ENCODE peak calls at places on chromosomes 2 and 18, in eight cellular contexts. One of them, this sample, is unnamed.

GRCh38 chr2:102027036-102027702 is 35.4 kb downstream of the IL1R2 start:
- DNase-seq in left lung: no peak
- DNase-seq in body of pancreas: no peak
- DNase-seq in fibroblast of the aortic adventitia: peak; percentile 89
- DNase-seq in psoas muscle: no peak
- DNase-seq in stomach: no peak
- DNase-seq in thyroid gland: no peak
- DNase-seq in ovary: no peak
- DNase-seq in this sample: no peak

GRCh38 chr2:134335601-134336000 is 81.7 kb downstream of the MGAT5 start:
- DNase-seq in left lung: no peak
- DNase-seq in body of pancreas: no peak
- DNase-seq in fibroblast of the aortic adventitia: no peak
- DNase-seq in psoas muscle: no peak
- DNase-seq in stomach: no peak
- DNase-seq in thyroid gland: no peak
- DNase-seq in ovary: no peak
- DNase-seq in this sample: no peak

GRCh38 chr2:166802475-166802874 is 85.8 kb upstream of the XIRP2 start:
- DNase-seq in left lung: no peak
- DNase-seq in body of pancreas: no peak
- DNase-seq in fibroblast of the aortic adventitia: no peak
- DNase-seq in psoas muscle: no peak
- DNase-seq in stomach: no peak
- DNase-seq in thyroid gland: no peak
- DNase-seq in ovary: no peak
- DNase-seq in this sample: no peak

GRCh38 chr18:63439334-63439733 is 17.1 kb upstream of the VPS4B start:
- DNase-seq in left lung: no peak
- DNase-seq in body of pancreas: peak; percentile 62
- DNase-seq in fibroblast of the aortic adventitia: peak; percentile 81
- DNase-seq in psoas muscle: no peak
- DNase-seq in stomach: peak; percentile 39
- DNase-seq in thyroid gland: peak; percentile 37
- DNase-seq in ovary: peak; percentile 34
- DNase-seq in this sample: no peak

GRCh38 chr18:27005589-27005988 is 140.1 kb upstream of the AQP4 start:
- DNase-seq in left lung: no peak
- DNase-seq in body of pancreas: no peak
- DNase-seq in fibroblast of the aortic adventitia: peak; percentile 0
- DNase-seq in psoas muscle: no peak
- DNase-seq in stomach: no peak
- DNase-seq in thyroid gland: no peak
- DNase-seq in ovary: no peak
- DNase-seq in this sample: no peak

GRCh38 chr2:64987001-64987962 is 1.9 kb upstream of the SLC1A4 start:
- DNase-seq in left lung: no peak
- DNase-seq in body of pancreas: peak; percentile 48
- DNase-seq in fibroblast of the aortic adventitia: peak; percentile 45
- DNase-seq in psoas muscle: no peak
- DNase-seq in stomach: no peak
- DNase-seq in thyroid gland: no peak
- DNase-seq in ovary: no peak
- DNase-seq in this sample: no peak

GRCh38 chr2:14752294-14752693 is 119.8 kb downstream of the LRATD1 start:
- DNase-seq in left lung: no peak
- DNase-seq in body of pancreas: no peak
- DNase-seq in fibroblast of the aortic adventitia: no peak
- DNase-seq in psoas muscle: no peak
- DNase-seq in stomach: no peak
- DNase-seq in thyroid gland: no peak
- DNase-seq in ovary: no peak
- DNase-seq in this sample: no peak

GRCh38 chr18:79857082-79857661 is 59.4 kb downstream of the KCNG2 start:
- DNase-seq in left lung: no peak
- DNase-seq in body of pancreas: peak; percentile 44
- DNase-seq in fibroblast of the aortic adventitia: peak; percentile 58
- DNase-seq in psoas muscle: no peak
- DNase-seq in stomach: no peak
- DNase-seq in thyroid gland: peak; percentile 35
- DNase-seq in ovary: no peak
- DNase-seq in this sample: no peak

GRCh38 chr2:88125924-88126771 is 1.7 kb downstream of the FABP1 start:
- DNase-seq in left lung: no peak
- DNase-seq in body of pancreas: no peak
- DNase-seq in fibroblast of the aortic adventitia: no peak
- DNase-seq in psoas muscle: no peak
- DNase-seq in stomach: no peak
- DNase-seq in thyroid gland: no peak
- DNase-seq in ovary: no peak
- DNase-seq in this sample: no peak

GRCh38 chr2:219104107-219105050 is 43.7 kb upstream of the IHH start:
- DNase-seq in left lung: no peak
- DNase-seq in body of pancreas: no peak
- DNase-seq in fibroblast of the aortic adventitia: peak; percentile 38
- DNase-seq in psoas muscle: no peak
- DNase-seq in stomach: no peak
- DNase-seq in thyroid gland: no peak
- DNase-seq in ovary: no peak
- DNase-seq in this sample: no peak

GRCh38 chr2:112137516-112138142 is 556 bp upstream of the FBLN7 start:
- DNase-seq in left lung: no peak
- DNase-seq in body of pancreas: peak; percentile 34
- DNase-seq in fibroblast of the aortic adventitia: peak; percentile 17
- DNase-seq in psoas muscle: no peak
- DNase-seq in stomach: no peak
- DNase-seq in thyroid gland: peak; percentile 38
- DNase-seq in ovary: no peak
- DNase-seq in this sample: no peak

GRCh38 chr2:10646153-10646552 is 43.6 kb downstream of the NOL10 start:
- DNase-seq in left lung: no peak
- DNase-seq in body of pancreas: no peak
- DNase-seq in fibroblast of the aortic adventitia: no peak
- DNase-seq in psoas muscle: no peak
- DNase-seq in stomach: no peak
- DNase-seq in thyroid gland: no peak
- DNase-seq in ovary: no peak
- DNase-seq in this sample: no peak

GRCh38 chr18:24078391-24078790 is 60.5 kb upstream of the CABYR start:
- DNase-seq in left lung: no peak
- DNase-seq in body of pancreas: no peak
- DNase-seq in fibroblast of the aortic adventitia: no peak
- DNase-seq in psoas muscle: no peak
- DNase-seq in stomach: no peak
- DNase-seq in thyroid gland: no peak
- DNase-seq in ovary: no peak
- DNase-seq in this sample: no peak

GRCh38 chr2:62871506-62871905 is 166.0 kb downstream of the EHBP1 start:
- DNase-seq in left lung: no peak
- DNase-seq in body of pancreas: no peak
- DNase-seq in fibroblast of the aortic adventitia: no peak
- DNase-seq in psoas muscle: no peak
- DNase-seq in stomach: no peak
- DNase-seq in thyroid gland: no peak
- DNase-seq in ovary: no peak
- DNase-seq in this sample: no peak

GRCh38 chr2:28997847-28998735 is 17.0 kb downstream of the TOGARAM2 start:
- DNase-seq in left lung: no peak
- DNase-seq in body of pancreas: no peak
- DNase-seq in fibroblast of the aortic adventitia: no peak
- DNase-seq in psoas muscle: no peak
- DNase-seq in stomach: no peak
- DNase-seq in thyroid gland: no peak
- DNase-seq in ovary: no peak
- DNase-seq in this sample: no peak
- TF ChIP-seq CTCF in left lung: no peak
- TF ChIP-seq CTCF in body of pancreas: no peak
- TF ChIP-seq CTCF in fibroblast of the aortic adventitia: no peak
- TF ChIP-seq CTCF in psoas muscle: no peak
- TF ChIP-seq CTCF in stomach: no peak
- TF ChIP-seq CTCF in thyroid gland: no peak
- TF ChIP-seq CTCF in ovary: no peak
- TF ChIP-seq CTCF in this sample: no peak

DNA sequence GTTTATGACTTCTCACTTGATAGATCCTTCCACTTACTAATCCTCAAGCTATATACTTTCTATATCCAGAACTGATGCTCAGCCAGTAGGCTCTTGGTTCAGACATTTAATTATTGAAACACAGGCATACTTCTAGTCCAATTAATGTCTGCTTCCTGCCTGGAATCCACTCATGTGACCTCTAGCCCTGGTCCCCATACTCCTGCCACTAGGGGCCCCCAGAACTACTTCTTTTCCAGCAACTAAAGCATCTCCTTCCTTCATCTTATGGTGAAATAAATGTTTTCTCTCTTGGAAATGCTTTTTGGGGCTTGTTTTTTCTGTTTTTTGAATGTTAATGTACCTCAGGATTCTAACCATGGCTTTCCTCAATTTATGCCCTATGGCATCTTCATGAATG is 527.6 kb downstream of the SATB2 start:
- DNase-seq in left lung: no peak
- DNase-seq in body of pancreas: no peak
- DNase-seq in fibroblast of the aortic adventitia: peak; percentile 4
- DNase-seq in psoas muscle: no peak
- DNase-seq in stomach: no peak
- DNase-seq in thyroid gland: no peak
- DNase-seq in ovary: no peak
- DNase-seq in this sample: no peak
- TF ChIP-seq CTCF in left lung: no peak
- TF ChIP-seq CTCF in body of pancreas: no peak
- TF ChIP-seq CTCF in fibroblast of the aortic adventitia: peak; percentile 15
- TF ChIP-seq CTCF in psoas muscle: no peak
- TF ChIP-seq CTCF in stomach: no peak
- TF ChIP-seq CTCF in thyroid gland: no peak
- TF ChIP-seq CTCF in ovary: no peak
- TF ChIP-seq CTCF in this sample: no peak

DNA sequence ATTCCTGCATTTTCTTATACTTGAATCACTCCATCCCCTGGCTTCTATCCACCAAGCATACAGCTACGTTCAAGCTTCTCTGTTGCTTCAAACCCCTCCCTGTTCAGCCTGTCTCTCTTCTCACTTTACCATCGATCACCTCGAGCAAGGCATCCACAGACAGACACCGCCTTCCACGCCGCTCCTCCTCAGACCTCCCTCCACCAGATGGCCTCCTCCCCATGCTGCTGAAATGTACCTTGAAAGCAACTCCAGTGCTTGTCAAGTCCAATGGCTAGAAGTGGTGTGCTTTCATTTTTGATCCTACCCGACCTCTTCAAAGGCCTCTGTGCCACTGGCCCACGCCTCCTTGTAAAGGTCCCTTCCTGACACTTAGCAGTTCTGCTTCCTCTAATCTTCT is 131.3 kb upstream of the ACAA2 start:
- DNase-seq in left lung: no peak
- DNase-seq in body of pancreas: peak; percentile 26
- DNase-seq in fibroblast of the aortic adventitia: peak; percentile 11
- DNase-seq in psoas muscle: peak; percentile 19
- DNase-seq in stomach: no peak
- DNase-seq in thyroid gland: peak; percentile 21
- DNase-seq in ovary: no peak
- DNase-seq in this sample: no peak
- TF ChIP-seq CTCF in left lung: no peak
- TF ChIP-seq CTCF in body of pancreas: no peak
- TF ChIP-seq CTCF in fibroblast of the aortic adventitia: peak; percentile 18
- TF ChIP-seq CTCF in psoas muscle: peak; percentile 36
- TF ChIP-seq CTCF in stomach: no peak
- TF ChIP-seq CTCF in thyroid gland: no peak
- TF ChIP-seq CTCF in ovary: no peak
- TF ChIP-seq CTCF in this sample: no peak

GRCh38 chr2:57843158-57843557 is 203.4 kb upstream of the VRK2 start:
- DNase-seq in left lung: no peak
- DNase-seq in body of pancreas: no peak
- DNase-seq in fibroblast of the aortic adventitia: no peak
- DNase-seq in psoas muscle: no peak
- DNase-seq in stomach: no peak
- DNase-seq in thyroid gland: no peak
- DNase-seq in ovary: no peak
- DNase-seq in this sample: no peak

GRCh38 chr2:57850415-57851130 is 196.0 kb upstream of the VRK2 start:
- DNase-seq in left lung: no peak
- DNase-seq in body of pancreas: no peak
- DNase-seq in fibroblast of the aortic adventitia: no peak
- DNase-seq in psoas muscle: no peak
- DNase-seq in stomach: no peak
- DNase-seq in thyroid gland: no peak
- DNase-seq in ovary: no peak
- DNase-seq in this sample: no peak

GRCh38 chr2:57849843-57850242 is 196.8 kb upstream of the VRK2 start:
- DNase-seq in left lung: no peak
- DNase-seq in body of pancreas: no peak
- DNase-seq in fibroblast of the aortic adventitia: no peak
- DNase-seq in psoas muscle: no peak
- DNase-seq in stomach: no peak
- DNase-seq in thyroid gland: no peak
- DNase-seq in ovary: no peak
- DNase-seq in this sample: no peak

DNA sequence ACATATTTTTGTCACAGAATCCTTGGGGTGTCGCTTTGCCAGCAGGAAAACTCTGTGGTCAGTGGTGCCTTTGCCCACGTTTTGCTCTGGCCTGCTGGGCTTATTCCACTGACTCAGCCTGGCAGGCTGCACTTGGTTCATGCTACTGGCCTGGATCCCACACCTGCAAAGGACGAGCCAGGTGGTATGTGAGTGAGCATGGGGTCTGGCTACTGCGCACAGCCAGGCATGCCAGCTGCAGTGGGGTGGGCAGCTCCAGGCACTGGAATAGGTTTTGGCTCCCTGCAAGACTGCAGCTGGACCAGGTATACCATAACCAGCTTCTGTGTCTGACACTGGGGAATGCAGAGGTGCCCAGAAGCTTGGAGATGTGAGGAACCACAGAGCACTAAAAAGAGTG is 197.9 kb upstream of the VRK2 start:
- DNase-seq in left lung: no peak
- DNase-seq in body of pancreas: no peak
- DNase-seq in fibroblast of the aortic adventitia: no peak
- DNase-seq in psoas muscle: no peak
- DNase-seq in stomach: no peak
- DNase-seq in thyroid gland: no peak
- DNase-seq in ovary: no peak
- DNase-seq in this sample: no peak
- TF ChIP-seq CTCF in left lung: no peak
- TF ChIP-seq CTCF in body of pancreas: no peak
- TF ChIP-seq CTCF in fibroblast of the aortic adventitia: no peak
- TF ChIP-seq CTCF in psoas muscle: no peak
- TF ChIP-seq CTCF in stomach: no peak
- TF ChIP-seq CTCF in thyroid gland: no peak
- TF ChIP-seq CTCF in ovary: no peak
- TF ChIP-seq CTCF in this sample: no peak

DNA sequence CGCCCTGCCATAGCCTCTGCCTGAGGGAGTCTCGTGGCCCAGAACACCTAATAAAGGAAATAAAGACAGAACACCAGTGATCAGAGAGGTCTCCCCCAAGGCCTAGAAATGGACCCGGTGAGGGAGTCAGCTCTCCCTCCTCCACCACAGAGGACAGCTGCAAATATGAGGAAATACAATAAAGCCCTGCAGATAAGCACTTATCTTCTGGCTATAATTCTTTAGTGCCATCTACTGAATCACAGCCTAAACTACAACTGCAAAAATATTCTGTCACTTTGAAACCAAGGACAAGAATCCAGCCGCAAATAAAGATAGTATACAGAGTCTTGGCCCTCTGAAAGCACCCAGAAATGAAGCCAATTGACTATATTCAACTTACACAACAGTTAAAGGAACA is 42.4 kb upstream of the TACR1 start:
- DNase-seq in left lung: no peak
- DNase-seq in body of pancreas: no peak
- DNase-seq in fibroblast of the aortic adventitia: peak; percentile 20
- DNase-seq in psoas muscle: no peak
- DNase-seq in stomach: no peak
- DNase-seq in thyroid gland: no peak
- DNase-seq in ovary: no peak
- DNase-seq in this sample: no peak
- TF ChIP-seq CTCF in left lung: no peak
- TF ChIP-seq CTCF in body of pancreas: no peak
- TF ChIP-seq CTCF in fibroblast of the aortic adventitia: no peak
- TF ChIP-seq CTCF in psoas muscle: no peak
- TF ChIP-seq CTCF in stomach: no peak
- TF ChIP-seq CTCF in thyroid gland: no peak
- TF ChIP-seq CTCF in ovary: no peak
- TF ChIP-seq CTCF in this sample: no peak